ENCODE peak calls at places on chromosomes 7 and 10, in ten cellular contexts. W is cardiac muscle cell; D is AG04450; Q is BE2C; R is right cardiac atrium; J is ovary; G is spleen; M is A549; Z is CD8-positive, alpha-beta T cell; K is colonic mucosa. X is an unnamed sample.

GRCh38 chr7:26690135-26690534 is 174.3 kb downstream of the SKAP2 start:
- DNase-seq in W (no peak), D (no peak), Q (no peak), R (no peak), J (no peak), G (no peak), M (no peak), Z (no peak), K (no peak), X (no peak)

GRCh38 chr10:51700228-51700835 is 937 bp upstream of the CSTF2T start:
- DNase-seq in W (peak), D (no peak), Q (no peak), R (no peak), J (peak), G (no peak), M (no peak), Z (no peak), K (peak), X (peak)

GRCh38 chr10:132701846-132702190 is 84.1 kb downstream of the NKX6-2 start:
- DNase-seq in W (no peak), D (no peak), Q (no peak), R (no peak), J (no peak), G (peak), M (no peak), Z (no peak), K (no peak), X (no peak)

GRCh38 chr7:38465946-38466345 is 165.2 kb downstream of the AMPH start:
- DNase-seq in W (peak), D (no peak), Q (no peak), R (no peak), J (no peak), G (no peak), M (no peak), Z (no peak), K (no peak), X (no peak)

GRCh38 chr7:114943953-114944741 is 22.3 kb downstream of the MDFIC start:
- DNase-seq in W (no peak), D (no peak), Q (no peak), R (no peak), J (no peak), G (no peak), M (no peak), Z (no peak), K (no peak), X (no peak)

GRCh38 chr7:99539213-99539811 is 12.6 kb downstream of the FAM200A start:
- DNase-seq in W (no peak), D (no peak), Q (no peak), R (no peak), J (no peak), G (no peak), M (no peak), Z (no peak), K (no peak), X (no peak)

GRCh38 chr10:10786334-10787090 is 231.2 kb upstream of the CELF2 start:
- DNase-seq in W (peak), D (no peak), Q (no peak), R (no peak), J (no peak), G (no peak), M (no peak), Z (no peak), K (no peak), X (no peak)

GRCh38 chr7:74372511-74373111 is 81.1 kb upstream of the GTF2IRD1 start:
- DNase-seq in W (peak), D (no peak), Q (no peak), R (peak), J (peak), G (no peak), M (no peak), Z (no peak), K (no peak), X (no peak)

GRCh38 chr7:76333388-76334101 is 25.2 kb downstream of the YWHAG start:
- DNase-seq in W (peak), D (no peak), Q (no peak), R (peak), J (peak), G (no peak), M (no peak), Z (no peak), K (no peak), X (no peak)

DNA sequence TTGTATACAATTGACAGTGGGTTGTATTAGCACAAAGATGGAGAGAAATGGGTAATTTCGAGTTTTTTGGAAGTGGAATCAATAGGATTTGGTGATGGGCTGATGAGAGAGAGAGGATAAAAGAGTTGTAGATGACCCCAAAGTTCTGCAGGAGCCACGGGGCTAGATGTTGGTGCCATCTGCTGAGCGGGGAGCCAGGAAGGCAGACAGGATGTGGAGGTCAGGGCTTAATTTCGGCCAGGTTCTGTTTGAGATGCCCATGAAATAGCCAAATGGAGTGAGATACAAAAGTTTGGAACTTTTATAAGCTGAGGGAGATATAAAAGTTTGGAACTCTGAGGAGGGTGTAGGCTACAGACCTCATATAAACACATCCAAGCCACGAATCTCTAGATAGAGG is 2.1 kb downstream of the GIMAP4 start:
- DNase-seq in W (no peak), D (no peak), Q (no peak), R (no peak), J (no peak), G (peak), M (no peak), Z (no peak), K (no peak), X (no peak)
- H3K4me3 ChIP-seq in W (no peak), D (no peak), Q (no peak), R (peak), J (no peak), G (peak), M (no peak), Z (peak), K (peak), X (no peak)

GRCh38 chr7:111756687-111757178 is 194.4 kb upstream of the IMMP2L start:
- DNase-seq in W (peak), D (peak), Q (no peak), R (peak), J (peak), G (no peak), M (no peak), Z (no peak), K (peak), X (no peak)
- H3K4me3 ChIP-seq in W (no peak), D (peak), Q (no peak), R (no peak), J (peak), G (no peak), M (no peak), Z (no peak), K (no peak), X (no peak)

GRCh38 chr7:135159359-135160087 is 11.0 kb downstream of the CYREN start:
- DNase-seq in W (no peak), D (no peak), Q (no peak), R (no peak), J (no peak), G (no peak), M (no peak), Z (no peak), K (no peak), X (no peak)
- H3K4me3 ChIP-seq in W (no peak), D (no peak), Q (no peak), R (no peak), J (no peak), G (no peak), M (no peak), Z (no peak), K (no peak), X (no peak)

GRCh38 chr7:127389321-127389720 is 3.2 kb downstream of the ZNF800 start:
- DNase-seq in W (no peak), D (no peak), Q (no peak), R (no peak), J (no peak), G (no peak), M (no peak), Z (no peak), K (no peak), X (no peak)
- H3K4me3 ChIP-seq in W (no peak), D (no peak), Q (no peak), R (no peak), J (no peak), G (no peak), M (no peak), Z (no peak), K (no peak), X (no peak)

GRCh38 chr7:92039900-92040299 is 94.4 kb downstream of the CYP51A1 start:
- DNase-seq in W (no peak), D (no peak), Q (no peak), R (no peak), J (no peak), G (no peak), M (no peak), Z (no peak), K (no peak), X (no peak)

GRCh38 chr7:92044148-92044547 is 90.1 kb downstream of the CYP51A1 start:
- DNase-seq in W (no peak), D (no peak), Q (no peak), R (no peak), J (no peak), G (no peak), M (no peak), Z (no peak), K (no peak), X (no peak)

GRCh38 chr7:92043637-92044036 is 90.6 kb downstream of the CYP51A1 start:
- DNase-seq in W (no peak), D (no peak), Q (no peak), R (no peak), J (no peak), G (no peak), M (no peak), Z (no peak), K (no peak), X (no peak)

GRCh38 chr7:92043098-92043497 is 91.2 kb downstream of the CYP51A1 start:
- DNase-seq in W (no peak), D (no peak), Q (no peak), R (no peak), J (no peak), G (no peak), M (no peak), Z (no peak), K (no peak), X (no peak)

GRCh38 chr7:92042056-92042737 is 92.1 kb downstream of the CYP51A1 start:
- DNase-seq in W (no peak), D (no peak), Q (no peak), R (no peak), J (no peak), G (no peak), M (peak), Z (no peak), K (peak), X (peak)
- H3K4me3 ChIP-seq in W (no peak), D (no peak), Q (no peak), R (no peak), J (no peak), G (no peak), M (no peak), Z (no peak), K (no peak), X (no peak)

GRCh38 chr10:23442936-23443335 is 4.1 kb downstream of the OTUD1 start:
- DNase-seq in W (peak), D (no peak), Q (no peak), R (no peak), J (no peak), G (no peak), M (no peak), Z (no peak), K (no peak), X (no peak)
- H3K4me3 ChIP-seq in W (no peak), D (no peak), Q (no peak), R (peak), J (no peak), G (peak), M (no peak), Z (no peak), K (no peak), X (no peak)

GRCh38 chr10:99535764-99536399 is 3.1 kb downstream of the NKX2-3 start:
- DNase-seq in W (no peak), D (no peak), Q (no peak), R (no peak), J (no peak), G (no peak), M (no peak), Z (no peak), K (no peak), X (no peak)
- H3K4me3 ChIP-seq in W (peak), D (no peak), Q (no peak), R (peak), J (peak), G (peak), M (peak), Z (no peak), K (peak), X (no peak)

DNA sequence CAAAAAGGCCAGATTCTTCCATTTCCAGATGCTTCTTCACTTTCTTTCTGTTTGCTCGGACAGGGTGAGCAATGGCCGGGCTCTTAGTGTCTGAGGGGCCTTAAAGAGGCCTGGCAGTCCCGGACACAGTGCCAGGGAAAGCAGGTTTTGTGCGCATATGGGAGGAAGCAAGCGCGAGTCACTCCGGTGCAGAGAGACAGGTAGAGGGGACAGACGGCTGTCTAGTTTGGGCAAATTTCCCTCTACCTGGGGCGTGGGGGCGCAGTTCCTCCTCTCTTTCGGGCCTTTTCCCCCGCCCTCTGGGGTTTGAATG is 4.7 kb downstream of the NEUROD6 start:
- DNase-seq in W (no peak), D (no peak), Q (no peak), R (no peak), J (no peak), G (no peak), M (no peak), Z (no peak), K (no peak), X (no peak)
- H3K4me3 ChIP-seq in W (peak), D (no peak), Q (no peak), R (no peak), J (no peak), G (no peak), M (no peak), Z (no peak), K (no peak), X (no peak)

DNA sequence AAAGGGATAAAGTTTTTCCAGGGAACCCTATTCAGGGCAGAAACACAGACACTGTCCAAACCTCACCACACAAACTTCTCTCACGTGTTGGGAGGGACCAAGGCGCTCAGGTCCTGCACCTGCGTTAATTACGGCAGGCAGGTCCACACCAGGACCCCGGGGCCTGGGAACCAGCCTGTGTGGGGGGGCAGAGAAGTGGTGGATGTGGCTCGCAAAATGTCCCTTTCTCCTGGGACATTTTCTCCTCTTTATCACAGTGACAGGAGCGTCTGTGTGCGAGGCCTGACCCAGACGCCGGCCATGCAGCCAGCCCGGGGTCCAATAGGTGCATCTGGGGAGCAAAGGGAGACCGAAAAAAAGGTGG is 73.4 kb upstream of the ZNF722 start:
- DNase-seq in W (no peak), D (no peak), Q (no peak), R (peak), J (peak), G (peak), M (no peak), Z (no peak), K (peak), X (no peak)
- H3K4me3 ChIP-seq in W (no peak), D (no peak), Q (peak), R (peak), J (peak), G (peak), M (no peak), Z (peak), K (peak), X (peak)

GRCh38 chr7:11128500-11128899 is 154.8 kb downstream of the PHF14 start:
- DNase-seq in W (no peak), D (no peak), Q (no peak), R (no peak), J (no peak), G (no peak), M (no peak), Z (no peak), K (no peak), X (no peak)

GRCh38 chr7:11127988-11128387 is 154.3 kb downstream of the PHF14 start:
- DNase-seq in W (no peak), D (no peak), Q (no peak), R (no peak), J (no peak), G (no peak), M (no peak), Z (no peak), K (no peak), X (no peak)

GRCh38 chr7:11130012-11130411 is 156.3 kb downstream of the PHF14 start:
- DNase-seq in W (peak), D (peak), Q (no peak), R (no peak), J (no peak), G (no peak), M (no peak), Z (no peak), K (no peak), X (no peak)

GRCh38 chr7:11125160-11125559 is 151.5 kb downstream of the PHF14 start:
- DNase-seq in W (no peak), D (no peak), Q (no peak), R (no peak), J (no peak), G (no peak), M (no peak), Z (no peak), K (no peak), X (no peak)

DNA sequence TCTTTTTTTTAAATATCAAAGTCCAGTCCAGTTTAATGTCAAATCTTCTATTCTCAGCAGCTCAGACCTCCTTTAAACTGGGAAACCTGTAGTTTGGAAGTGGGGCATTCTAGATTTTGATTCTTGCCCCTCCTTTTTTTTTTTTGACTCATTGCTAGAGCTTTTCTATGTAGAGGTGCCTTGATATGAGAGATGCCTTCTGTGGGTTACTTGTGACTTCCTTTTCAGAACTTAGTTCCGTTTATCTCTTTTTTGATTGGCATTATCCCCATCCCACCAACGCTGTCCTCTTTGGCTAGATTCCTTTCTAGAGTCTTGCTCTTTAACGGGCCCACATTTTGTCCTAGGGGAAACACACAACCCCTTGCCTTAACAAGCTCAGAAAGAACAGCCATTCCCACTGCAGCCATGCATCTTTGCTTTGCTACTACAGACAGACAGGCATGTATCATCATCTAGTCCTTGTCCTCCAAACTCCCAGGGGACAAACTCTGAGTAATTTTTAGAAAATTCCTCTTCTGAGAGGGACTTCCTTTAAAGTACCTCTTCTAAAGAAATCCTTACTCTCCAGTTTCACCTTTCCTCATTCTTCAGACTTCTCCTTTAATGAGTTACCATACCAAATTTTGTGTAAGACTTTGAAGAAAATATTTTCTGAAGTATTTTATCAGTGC is 153.6 kb downstream of the PHF14 start:
- DNase-seq in W (no peak), D (no peak), Q (no peak), R (no peak), J (no peak), G (no peak), M (no peak), Z (no peak), K (no peak), X (no peak)
- H3K4me3 ChIP-seq in W (no peak), D (no peak), Q (no peak), R (no peak), J (no peak), G (no peak), M (no peak), Z (no peak), K (no peak), X (no peak)

X was measured in LNCaP clone FGC.